ENCODE peak calls at places on chromosomes 5 and 9, in nine cellular contexts. H is neural progenitor cell; K is uterus; C is CD8-positive, alpha-beta T cell; U is AG09309; J is BJ; F is CD4-positive, alpha-beta T cell; X is WTC11; Z is B cell. A is an unnamed sample.

GRCh38 chr9:75051285-75051684 is 23.2 kb upstream of the CARNMT1 start:
- DNase-seq in Z (no peak), X (no peak), H (no peak), F (no peak), J (no peak), C (no peak), K (no peak), U (no peak), A (no peak)

GRCh38 chr5:2166979-2167377 is 284.3 kb upstream of the IRX4 start:
- DNase-seq in H (no peak), K (no peak), C (no peak), J (no peak), Z (no peak), F (no peak), X (no peak), U (no peak), A (no peak)

GRCh38 chr9:122356627-122357026 is 14.2 kb upstream of the PTGS1 start:
- DNase-seq in K (no peak), Z (no peak), U (no peak), X (peak; percentile 55), F (no peak), C (no peak), H (peak; percentile 49), J (no peak), A (no peak)

GRCh38 chr9:70049672-70050271 is 6.1 kb downstream of the MAMDC2 start:
- DNase-seq in F (no peak), J (no peak), Z (no peak), H (no peak), C (no peak), K (peak; percentile 94), U (no peak), X (no peak), A (peak; percentile 21)

GRCh38 chr9:121242955-121243346 is 25.0 kb upstream of the GSN start:
- DNase-seq in F (no peak), U (no peak), Z (no peak), X (no peak), C (no peak), J (no peak), H (no peak), K (no peak), A (no peak)

GRCh38 chr5:25441810-25442209 is 797.0 kb upstream of the CDH10 start:
- DNase-seq in H (peak; percentile 20), K (no peak), U (no peak), J (no peak), C (no peak), Z (no peak), X (no peak), F (no peak), A (no peak)

GRCh38 chr5:194102-194501 is 2.8 kb downstream of the LRRC14B start:
- DNase-seq in U (no peak), X (no peak), F (no peak), C (no peak), J (no peak), H (no peak), Z (no peak), K (no peak), A (no peak)

GRCh38 chr9:98488578-98489312 is 220.0 kb downstream of the GABBR2 start:
- DNase-seq in C (no peak), X (no peak), Z (no peak), F (no peak), H (no peak), J (peak; percentile 97), K (no peak), U (peak; percentile 96), A (no peak)

GRCh38 chr5:156326718-156327259 is at the start of gene SGCD:
- DNase-seq in K (peak; percentile 69), F (no peak), H (peak; percentile 8), J (peak; percentile 89), C (no peak), Z (no peak), U (peak; percentile 94), X (no peak), A (peak; percentile 27)

GRCh38 chr9:72586388-72587160 is 65.2 kb downstream of the TMC1 start:
- DNase-seq in H (no peak), J (peak; percentile 59), F (peak; percentile 10), X (no peak), K (no peak), U (peak; percentile 91), C (no peak), Z (no peak), A (no peak)

GRCh38 chr9:105004466-105005090 is 76.6 kb upstream of the ABCA1 start:
- DNase-seq in H (no peak), F (no peak), Z (no peak), J (no peak), K (no peak), C (no peak), X (no peak), U (no peak), A (no peak)

GRCh38 chr9:105007143-105007542 is 79.2 kb upstream of the ABCA1 start:
- DNase-seq in J (peak; percentile 79), H (no peak), K (no peak), X (no peak), U (peak; percentile 84), C (no peak), F (no peak), Z (no peak), A (no peak)

GRCh38 chr9:80664327-80665210 is 1024.8 kb downstream of the TLE1 start:
- DNase-seq in C (no peak), J (no peak), Z (no peak), F (no peak), X (no peak), H (peak; percentile 10), U (no peak), K (no peak), A (no peak)
- TF ChIP-seq CTCF in C (no peak), J (no peak), Z (no peak), F (no peak), X (no peak), H (peak; percentile 36), U (no peak), K (no peak), A (no peak)

GRCh38 chr9:14283276-14283675 is 30.7 kb downstream of the NFIB start:
- DNase-seq in F (no peak), C (no peak), H (no peak), X (no peak), Z (no peak), K (no peak), U (no peak), J (no peak), A (no peak)
- TF ChIP-seq CTCF in F (no peak), C (no peak), H (no peak), X (no peak), Z (no peak), K (no peak), U (no peak), J (no peak), A (no peak)

DNA sequence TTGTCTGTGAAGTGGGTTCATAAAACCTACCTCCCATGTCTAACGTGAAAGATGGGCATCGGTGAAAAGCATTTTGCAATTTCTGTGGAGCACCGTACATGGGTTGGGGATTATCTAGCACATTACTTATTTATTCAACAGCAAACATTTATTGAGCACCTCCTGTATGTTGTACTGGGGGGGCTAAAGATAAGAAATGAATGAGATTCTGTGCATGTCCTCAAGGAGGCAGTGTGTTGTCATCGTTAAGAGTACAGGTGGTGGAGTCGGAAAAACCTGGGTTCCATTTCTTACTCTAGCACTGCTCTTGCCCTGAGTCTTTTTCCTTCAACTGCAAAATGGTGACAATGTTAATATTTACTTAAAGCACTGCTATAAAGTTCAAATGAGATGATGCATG is 30.4 kb upstream of the DENND1A start:
- DNase-seq in F (no peak), X (no peak), U (no peak), J (no peak), H (no peak), Z (no peak), K (no peak), C (no peak), A (no peak)
- TF ChIP-seq CTCF in F (no peak), X (peak; percentile 38), U (no peak), J (no peak), H (peak; percentile 46), Z (no peak), K (no peak), C (no peak), A (no peak)

DNA sequence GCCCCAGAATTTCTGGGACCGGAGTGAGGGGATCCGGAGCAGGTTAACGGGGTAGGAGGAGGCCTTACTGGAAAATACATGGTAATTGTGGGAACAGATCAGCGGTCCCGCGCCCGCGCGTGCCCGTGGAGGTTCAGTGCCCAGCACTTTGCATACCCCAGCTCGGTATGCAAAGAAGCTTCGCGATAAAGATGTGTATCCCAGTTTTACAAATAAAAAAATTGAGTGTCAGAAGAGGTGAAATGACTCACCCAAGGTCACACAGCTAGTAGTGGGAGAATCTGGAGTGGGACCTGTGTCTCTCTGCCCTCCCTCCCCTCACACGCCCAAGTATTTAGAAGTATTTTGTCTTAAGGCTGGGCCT is 965 bp downstream of the NEURL1B start:
- DNase-seq in J (no peak), U (no peak), X (no peak), C (no peak), K (no peak), H (no peak), F (no peak), Z (no peak), A (no peak)
- TF ChIP-seq CTCF in J (no peak), U (no peak), X (no peak), C (no peak), K (no peak), H (no peak), F (no peak), Z (no peak), A (no peak)

DNA sequence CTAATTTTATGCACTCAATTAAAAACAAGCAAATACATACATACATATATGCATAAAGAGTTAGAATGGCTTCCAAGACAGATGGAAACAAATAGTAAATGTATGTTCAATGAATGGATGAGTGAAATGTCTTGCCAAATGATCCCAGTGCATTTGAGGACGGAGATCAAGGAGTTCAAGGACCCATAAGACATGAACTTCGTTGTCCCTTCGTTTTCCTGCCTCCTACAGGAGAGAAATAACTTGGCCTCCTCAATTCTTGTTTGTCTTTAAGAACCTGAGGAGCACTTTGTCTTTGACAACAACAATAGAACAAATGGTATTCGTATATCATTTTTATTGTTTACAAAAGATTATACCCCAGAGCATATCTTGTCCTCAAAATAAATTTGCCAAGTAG is 2.4 kb upstream of the PAPPA start:
- DNase-seq in K (no peak), Z (no peak), J (no peak), C (no peak), H (no peak), X (no peak), U (no peak), F (no peak), A (no peak)
- TF ChIP-seq CTCF in K (no peak), Z (no peak), J (no peak), C (no peak), H (no peak), X (no peak), U (no peak), F (no peak), A (no peak)

GRCh38 chr5:171521219-171521633 is 101.8 kb downstream of the FGF18 start:
- DNase-seq in U (peak; percentile 84), K (peak; percentile 68), C (no peak), J (peak; percentile 82), X (no peak), H (peak; percentile 30), Z (no peak), F (no peak), A (no peak)
- TF ChIP-seq CTCF in U (peak; percentile 40), K (no peak), C (no peak), J (peak; percentile 36), X (no peak), H (no peak), Z (no peak), F (no peak), A (no peak)